ENCODE peak calls at places on chromosomes 12 and 14, in five cellular contexts. D, S, K, G and O are unnamed samples.

GRCh38 chr12:124264089-124264795 is 30.7 kb upstream of the RFLNA start:
- DNase-seq in D (no peak), S (no peak), K (no peak), G (no peak), O (no peak)

GRCh38 chr14:96383445-96383844 is 8.5 kb upstream of the AK7 start:
- DNase-seq in D (no peak), S (no peak), K (no peak), G (no peak), O (no peak)

GRCh38 chr12:2075558-2076195 is 22.9 kb downstream of the CACNA1C start:
- DNase-seq in D (no peak), S (no peak), K (no peak), G (no peak), O (no peak)

GRCh38 chr14:81221579-81222102 is 882 bp upstream of the GTF2A1 start:
- DNase-seq in D (no peak), S (no peak), K (no peak), G (no peak), O (peak)

GRCh38 chr12:49903700-49904423 is at the start of gene FAIM2:
- DNase-seq in D (no peak), S (peak), K (peak), G (peak), O (peak)

GRCh38 chr12:57898308-57898970 is 42.9 kb upstream of the ATP23 start:
- DNase-seq in D (peak), S (no peak), K (no peak), G (no peak), O (no peak)

GRCh38 chr14:87052646-87053225 is 940.2 kb downstream of the GALC start:
- DNase-seq in D (no peak), S (no peak), K (no peak), G (no peak), O (no peak)

GRCh38 chr12:87428701-87429277 is 600.4 kb downstream of the C12orf50 start:
- DNase-seq in D (peak), S (peak), K (no peak), G (no peak), O (peak)

GRCh38 chr12:124565071-124565491 is 2.3 kb downstream of the NCOR2 start:
- DNase-seq in D (no peak), S (no peak), K (peak), G (no peak), O (no peak)

GRCh38 chr12:118183711-118184110 is 47.8 kb downstream of the PEBP1 start:
- DNase-seq in D (peak), S (peak), K (no peak), G (no peak), O (no peak)

GRCh38 chr12:93186131-93186530 is 191.6 kb upstream of the NUDT4 start:
- DNase-seq in D (no peak), S (peak), K (no peak), G (no peak), O (no peak)

GRCh38 chr12:2339022-2339431 is 286.2 kb downstream of the CACNA1C start:
- DNase-seq in D (peak), S (peak), K (no peak), G (no peak), O (peak)

GRCh38 chr12:125021771-125022170 is 28.3 kb downstream of the BRI3BP start:
- DNase-seq in D (no peak), S (no peak), K (no peak), G (no peak), O (no peak)

GRCh38 chr12:53180931-53181645 is 363 bp upstream of the CSAD start:
- DNase-seq in D (peak), S (peak), K (peak), G (peak), O (peak)

GRCh38 chr12:65335021-65335714 is 56.7 kb downstream of the MSRB3 start:
- DNase-seq in D (peak), S (peak), K (peak), G (no peak), O (peak)

GRCh38 chr12:52044284-52044983 is 6.8 kb upstream of the NR4A1 start:
- DNase-seq in D (no peak), S (peak), K (no peak), G (no peak), O (peak)

GRCh38 chr12:30564394-30564793 is 131.3 kb downstream of the IPO8 start:
- DNase-seq in D (no peak), S (no peak), K (no peak), G (no peak), O (no peak)

GRCh38 chr12:124625867-124626675 is 58.7 kb upstream of the NCOR2 start:
- DNase-seq in D (peak), S (peak), K (peak), G (no peak), O (peak)

GRCh38 chr14:64541261-64541970 is 875 bp downstream of the HSPA2 start:
- DNase-seq in D (no peak), S (no peak), K (no peak), G (peak), O (no peak)

GRCh38 chr14:32588448-32589320 is 259.6 kb downstream of the AKAP6 start:
- DNase-seq in D (no peak), S (peak), K (peak), G (peak), O (peak)

GRCh38 chr14:29805415-29806123 is 122.1 kb downstream of the PRKD1 start:
- DNase-seq in D (peak), S (peak), K (no peak), G (no peak), O (peak)

GRCh38 chr14:63611078-63611477 is 30.6 kb downstream of the WDR89 start:
- DNase-seq in D (no peak), S (no peak), K (no peak), G (no peak), O (no peak)

GRCh38 chr12:51368640-51369517 is 22.3 kb downstream of the GALNT6 start:
- DNase-seq in D (peak), S (no peak), K (peak), G (peak), O (peak)

GRCh38 chr12:68432622-68433021 is 100.5 kb upstream of the MDM1 start:
- DNase-seq in D (no peak), S (no peak), K (no peak), G (no peak), O (no peak)

GRCh38 chr14:63922696-63923421 is 70.1 kb downstream of the SYNE2 start:
- DNase-seq in D (peak), S (peak), K (no peak), G (no peak), O (no peak)

GRCh38 chr12:53325539-53326061 is 4.2 kb upstream of the AAAS start:
- DNase-seq in D (no peak), S (no peak), K (peak), G (peak), O (no peak)

GRCh38 chr12:113862570-113863454 is 103.3 kb downstream of the RBM19 start:
- DNase-seq in D (peak), S (peak), K (no peak), G (peak), O (peak)

GRCh38 chr12:59940676-59941342 is 345.0 kb downstream of the SLC16A7 start:
- DNase-seq in D (no peak), S (no peak), K (no peak), G (no peak), O (no peak)

GRCh38 chr14:87816421-87816820 is 176.6 kb downstream of the GALC start:
- DNase-seq in D (no peak), S (no peak), K (no peak), G (no peak), O (no peak)

GRCh38 chr12:72219937-72220336 is 52.2 kb upstream of the TRHDE start:
- DNase-seq in D (no peak), S (no peak), K (no peak), G (no peak), O (no peak)